ENCODE peak calls at places on chromosome 2, in four cellular contexts. Q is suprapubic skin, E is choroid plexus epithelial cell, M is mammary epithelial cell. T is an unnamed sample.

GRCh38 chr2:127400897-127401756 is 13.4 kb upstream of the MAP3K2 start:
- DNase-seq in Q (no peak), E (peak), M (peak), T (no peak)

GRCh38 chr2:71945133-71945959 is 202.3 kb downstream of the CYP26B1 start:
- DNase-seq in Q (no peak), E (no peak), M (no peak), T (no peak)

GRCh38 chr2:195498176-195498575 is 158.8 kb upstream of the SLC39A10 start:
- DNase-seq in Q (no peak), E (peak), M (peak), T (peak)

GRCh38 chr2:36371070-36371962 is 15.7 kb downstream of the CRIM1 start:
- DNase-seq in Q (no peak), E (peak), M (no peak), T (peak)

GRCh38 chr2:152493945-152494528 is 159.1 kb downstream of the FMNL2 start:
- DNase-seq in Q (no peak), E (no peak), M (no peak), T (no peak)

GRCh38 chr2:239106314-239106908 is 258.5 kb downstream of the TWIST2 start:
- DNase-seq in Q (no peak), E (peak), M (peak), T (peak)

GRCh38 chr2:99821572-99822369 is 320.6 kb downstream of the AFF3 start:
- DNase-seq in Q (no peak), E (peak), M (peak), T (peak)

GRCh38 chr2:54801422-54801821 is 78.0 kb downstream of the EML6 start:
- DNase-seq in Q (no peak), E (no peak), M (no peak), T (no peak)

GRCh38 chr2:1234731-1235308 is 178.4 kb upstream of the TPO start:
- DNase-seq in Q (no peak), E (peak), M (no peak), T (no peak)

GRCh38 chr2:182915369-182916326 is 49.2 kb upstream of the FRZB start:
- DNase-seq in Q (no peak), E (peak), M (peak), T (peak)

GRCh38 chr2:106565599-106565998 is 78.4 kb downstream of the CD8B2 start:
- DNase-seq in Q (no peak), E (no peak), M (no peak), T (no peak)

GRCh38 chr2:28869494-28870145 is 489 bp downstream of the TRMT61B start:
- DNase-seq in Q (no peak), E (peak), M (no peak), T (peak)

GRCh38 chr2:84676295-84676694 is 160.0 kb downstream of the DNAH6 start:
- DNase-seq in Q (no peak), E (no peak), M (peak), T (peak)

GRCh38 chr2:215216806-215217205 is 78.4 kb upstream of the ABCA12 start:
- DNase-seq in Q (no peak), E (no peak), M (no peak), T (no peak)

GRCh38 chr2:238137885-238138284 is 583 bp upstream of the KLHL30 start:
- DNase-seq in Q (no peak), E (no peak), M (no peak), T (no peak)

GRCh38 chr2:227796044-227796780 is 17.4 kb upstream of the CCL20 start:
- DNase-seq in Q (no peak), E (no peak), M (peak), T (no peak)

GRCh38 chr2:236917164-236917563 is 168.5 kb upstream of the COPS8 start:
- DNase-seq in Q (no peak), E (no peak), M (no peak), T (no peak)
- H3K4me3 ChIP-seq in Q (no peak), E (no peak), M (no peak), T (no peak)

GRCh38 chr2:232983669-232983991 is 29.4 kb downstream of the NGEF start:
- DNase-seq in Q (no peak), E (no peak), M (no peak), T (no peak)

GRCh38 chr2:232981356-232981755 is 31.7 kb downstream of the NGEF start:
- DNase-seq in Q (no peak), E (no peak), M (peak), T (no peak)

GRCh38 chr2:232984451-232985207 is 28.4 kb downstream of the NGEF start:
- DNase-seq in Q (peak), E (no peak), M (no peak), T (no peak)

GRCh38 chr2:232981767-232982360 is 31.2 kb downstream of the NGEF start:
- DNase-seq in Q (no peak), E (no peak), M (no peak), T (no peak)

GRCh38 chr2:232982926-232983668 is 30.0 kb downstream of the NGEF start:
- DNase-seq in Q (no peak), E (no peak), M (no peak), T (no peak)
- TF ChIP-seq CTCF in Q (no peak), E (no peak), M (no peak), T (no peak)

DNA sequence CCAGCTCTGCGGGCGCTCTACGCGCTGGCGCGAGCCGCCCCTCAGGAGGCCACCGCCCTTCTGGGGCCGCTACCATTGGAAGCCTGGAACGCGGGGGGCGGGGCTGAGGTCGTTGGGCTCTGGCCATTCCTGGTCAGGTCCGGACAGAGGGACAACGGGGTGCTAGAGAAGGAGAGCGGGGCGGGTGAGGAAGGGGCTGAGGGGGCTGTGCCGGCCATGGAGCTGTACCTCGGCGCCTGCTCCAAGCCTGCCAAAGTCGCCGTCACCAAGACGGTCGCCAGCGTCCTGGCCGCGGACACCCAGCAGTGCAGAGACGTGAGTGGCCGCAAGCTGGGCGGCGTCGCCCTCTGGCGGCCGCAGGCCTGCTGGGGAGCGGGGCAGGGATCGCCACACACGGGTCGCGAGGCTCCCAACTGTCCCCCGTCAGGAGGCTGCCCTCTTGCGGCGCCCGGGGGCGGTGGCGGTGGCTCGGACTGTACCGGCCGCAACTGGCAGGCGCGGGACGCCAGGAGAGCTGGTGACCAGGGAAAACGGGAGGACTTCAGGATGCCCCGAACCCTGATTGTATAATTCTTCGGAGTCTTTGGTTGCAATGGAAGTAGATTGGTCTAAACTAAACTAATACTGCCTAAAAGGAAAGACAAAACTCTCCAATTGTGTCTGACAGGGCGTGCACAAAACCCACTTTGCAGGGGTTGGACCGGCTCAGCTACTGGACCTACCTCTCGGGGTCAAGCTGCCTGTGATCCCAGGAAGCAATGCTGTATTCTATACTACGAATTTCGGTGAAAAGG is at the start of gene FSIP2:
- DNase-seq in Q (no peak), E (peak), M (peak), T (peak)
- H3K4me3 ChIP-seq in Q (peak), E (peak), M (peak), T (peak)

GRCh38 chr2:176114930-176115625 is 1.5 kb upstream of the HOXD10 start:
- DNase-seq in Q (no peak), E (no peak), M (no peak), T (no peak)

GRCh38 chr2:176117823-176118376 is 1.3 kb downstream of the HOXD10 start:
- DNase-seq in Q (no peak), E (no peak), M (no peak), T (no peak)

GRCh38 chr2:176114120-176114929 is 2.3 kb upstream of the HOXD10 start:
- DNase-seq in Q (no peak), E (no peak), M (no peak), T (no peak)

GRCh38 chr2:176117162-176117822 is 714 bp downstream of the HOXD10 start:
- DNase-seq in Q (no peak), E (no peak), M (no peak), T (no peak)

GRCh38 chr2:176115883-176116813 is at the start of gene HOXD10:
- DNase-seq in Q (no peak), E (no peak), M (no peak), T (no peak)
- TF ChIP-seq CTCF in Q (no peak), E (no peak), M (no peak), T (no peak)

GRCh38 chr2:3427272-3427671 is 47.8 kb downstream of the TRAPPC12 start:
- DNase-seq in Q (no peak), E (no peak), M (no peak), T (no peak)
- H3K4me3 ChIP-seq in Q (no peak), E (no peak), M (no peak), T (no peak)

DNA sequence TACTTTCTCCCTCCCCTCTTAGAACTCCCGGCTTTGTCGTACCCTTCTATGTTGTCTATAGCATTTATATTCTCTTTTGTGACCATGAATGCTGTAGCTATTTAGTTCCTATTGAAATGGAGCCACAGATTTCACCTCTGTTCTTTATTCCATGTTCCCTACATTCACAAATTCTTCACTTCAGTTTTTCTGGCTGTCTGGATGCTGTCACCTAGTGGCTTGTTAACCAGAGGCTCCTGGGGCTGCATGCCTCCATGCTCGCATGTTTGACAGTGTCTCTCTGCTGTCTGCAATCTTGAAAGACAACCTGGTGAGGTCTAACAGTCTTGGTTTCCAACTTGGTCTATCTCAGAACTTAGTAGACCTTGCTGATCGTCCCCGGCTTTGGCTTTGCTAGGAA is 48.2 kb downstream of the CFAP221 start:
- DNase-seq in Q (no peak), E (no peak), M (no peak), T (no peak)
- TF ChIP-seq CTCF in Q (no peak), E (no peak), M (no peak), T (no peak)

DNA sequence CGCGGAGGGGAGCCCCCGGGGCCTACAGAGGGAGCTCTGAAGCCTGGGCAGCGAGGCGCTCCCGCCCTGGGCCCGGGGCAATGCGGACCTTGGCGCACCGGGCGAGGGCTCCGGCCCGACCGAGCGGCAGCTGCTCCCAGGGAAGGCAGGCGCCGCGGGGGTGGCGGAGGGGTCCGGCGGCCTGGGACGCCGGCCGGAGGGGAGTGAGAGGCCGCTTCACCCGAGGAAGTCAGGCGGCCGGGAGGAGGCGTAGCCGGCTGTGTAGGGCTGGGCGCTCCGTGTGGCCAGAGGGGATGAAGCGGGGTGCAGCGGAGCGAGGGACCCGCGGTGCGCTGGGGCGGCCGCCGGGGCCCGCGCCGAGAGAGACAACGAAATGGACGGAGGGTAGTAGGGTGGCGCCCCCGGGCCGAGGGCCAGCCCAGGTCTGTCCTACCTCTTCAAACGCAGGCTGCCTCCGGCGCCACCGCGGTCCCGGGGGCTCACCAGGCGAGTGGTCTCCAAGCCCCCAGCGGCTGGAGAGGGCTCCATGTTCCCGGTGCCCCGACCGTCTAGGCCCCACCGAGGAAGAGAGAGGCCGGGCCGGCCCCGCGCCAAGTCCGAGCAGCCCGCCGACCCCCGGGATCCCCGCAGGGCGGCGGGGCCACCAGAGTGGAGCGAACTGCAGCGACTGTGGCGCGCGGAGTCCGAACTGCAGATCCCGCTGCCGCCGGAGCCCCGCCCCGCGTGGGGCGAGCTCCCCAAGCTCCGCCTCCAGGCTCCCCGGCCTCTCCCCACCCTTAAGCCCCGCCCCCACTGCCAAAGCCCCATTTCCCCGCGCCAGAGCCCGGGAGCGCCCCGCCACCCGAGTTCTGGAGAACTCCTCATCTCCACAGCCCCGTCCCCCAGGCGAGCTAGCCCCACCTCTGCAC is at the start of gene SLC30A3:
- DNase-seq in Q (no peak), E (no peak), M (peak), T (no peak)
- H3K4me3 ChIP-seq in Q (peak), E (peak), M (peak), T (peak)

GRCh38 chr2:124382067-124382618 is 357.1 kb downstream of the CNTNAP5 start:
- DNase-seq in Q (no peak), E (no peak), M (no peak), T (no peak)
- TF ChIP-seq CTCF in Q (no peak), E (no peak), M (no peak), T (no peak)

GRCh38 chr2:43675646-43676321 is 445 bp downstream of the C1GALT1C1L start:
- DNase-seq in Q (no peak), E (no peak), M (no peak), T (no peak)

DNA sequence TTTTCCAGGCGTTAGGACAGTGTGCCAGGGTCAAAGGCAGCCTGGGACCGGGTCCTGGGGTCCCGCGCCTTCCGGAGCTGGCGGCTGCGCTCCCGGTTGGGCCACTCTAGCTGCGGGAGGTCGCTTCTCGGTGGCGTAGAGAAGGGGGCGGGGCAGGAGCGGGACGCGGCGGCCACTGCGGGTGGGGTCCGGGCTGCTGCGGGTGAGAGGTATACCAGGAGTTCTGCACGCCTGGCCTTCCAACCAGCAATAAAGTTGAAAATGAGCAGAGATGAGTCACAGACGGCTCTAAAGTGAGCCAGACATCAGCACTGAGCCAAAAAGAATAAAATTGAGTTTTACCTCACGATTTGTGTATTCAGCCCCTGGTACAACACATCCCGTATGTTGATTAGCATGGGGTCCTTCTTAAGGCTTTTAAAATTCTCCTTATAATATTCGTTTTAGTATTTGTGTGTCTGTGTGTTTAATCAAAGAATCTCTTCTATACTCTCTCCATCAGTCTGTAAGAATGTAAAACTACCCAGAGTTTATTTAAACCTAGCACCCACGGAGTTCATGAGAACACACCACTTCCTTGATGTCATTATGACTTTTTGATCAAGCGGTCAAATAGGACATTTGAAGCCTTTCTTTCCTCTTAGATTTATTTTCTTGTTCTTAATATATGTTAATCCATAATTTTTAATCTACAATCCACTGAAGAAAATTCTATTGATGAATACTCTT is at the start of gene C1GALT1C1L:
- DNase-seq in Q (peak), E (peak), M (peak), T (peak)
- H3K4me3 ChIP-seq in Q (peak), E (peak), M (peak), T (peak)

GRCh38 chr2:9249036-9249800 is 42.6 kb downstream of the ASAP2 start:
- DNase-seq in Q (no peak), E (peak), M (peak), T (peak)

GRCh38 chr2:9248363-9248762 is 41.8 kb downstream of the ASAP2 start:
- DNase-seq in Q (no peak), E (no peak), M (no peak), T (no peak)

GRCh38 chr2:9250091-9250490 is 43.5 kb downstream of the ASAP2 start:
- DNase-seq in Q (no peak), E (no peak), M (peak), T (no peak)

GRCh38 chr2:9247177-9247576 is 40.6 kb downstream of the ASAP2 start:
- DNase-seq in Q (no peak), E (no peak), M (no peak), T (no peak)

GRCh38 chr2:9247786-9248185 is 41.2 kb downstream of the ASAP2 start:
- DNase-seq in Q (no peak), E (no peak), M (no peak), T (peak)
- TF ChIP-seq CTCF in Q (no peak), E (no peak), M (no peak), T (no peak)

T was measured in fibroblast of the aortic adventitia.